ENCODE peak calls at places on chromosomes 2 and 18, in seven cellular contexts. One of them, this sample, is unnamed.
A peak's percentile ranks its signal among the peaks of the same experiment; 100 is the strongest.

GRCh38 chr2:203016716-203017115 is 2.0 kb downstream of the NBEAL1 start:
- DNase-seq in stimulated activated CD4-positive, alpha-beta T cell treated with anti-CD3 and anti-CD28 coated beads, TNF-alpha, amount 100 ng/mL, for 1 hour: no peak
- DNase-seq in breast epithelium: no peak
- DNase-seq in activated CD4-positive, alpha-beta T cell treated with anti-CD3 and anti-CD28 coated beads, Interleukin-2, amount 50 U/mL, for 1 hour: no peak
- DNase-seq in SK-N-SH: no peak
- DNase-seq in NCI-H2029 treated with DMSO at 0.1 percent for 48 hours: no peak
- DNase-seq in T-helper 9 cell: no peak
- DNase-seq in this sample: no peak

GRCh38 chr2:224869601-224870000 is 153.4 kb upstream of the CCDC195 start:
- DNase-seq in SK-N-SH: no peak
- DNase-seq in stimulated activated CD4-positive, alpha-beta T cell treated with anti-CD3 and anti-CD28 coated beads, TNF-alpha, amount 100 ng/mL, for 1 hour: no peak
- DNase-seq in activated CD4-positive, alpha-beta T cell treated with anti-CD3 and anti-CD28 coated beads, Interleukin-2, amount 50 U/mL, for 1 hour: no peak
- DNase-seq in NCI-H2029 treated with DMSO at 0.1 percent for 48 hours: no peak
- DNase-seq in breast epithelium: no peak
- DNase-seq in T-helper 9 cell: no peak
- DNase-seq in this sample: no peak

GRCh38 chr18:62523631-62524442 is 1.0 kb downstream of the ZCCHC2 start:
- DNase-seq in breast epithelium: peak; percentile 59
- DNase-seq in T-helper 9 cell: peak; percentile 42
- DNase-seq in stimulated activated CD4-positive, alpha-beta T cell treated with anti-CD3 and anti-CD28 coated beads, TNF-alpha, amount 100 ng/mL, for 1 hour: no peak
- DNase-seq in activated CD4-positive, alpha-beta T cell treated with anti-CD3 and anti-CD28 coated beads, Interleukin-2, amount 50 U/mL, for 1 hour: peak; percentile 45
- DNase-seq in SK-N-SH: peak; percentile 66
- DNase-seq in NCI-H2029 treated with DMSO at 0.1 percent for 48 hours: no peak
- DNase-seq in this sample: no peak

GRCh38 chr2:163630836-163631235 is 105.0 kb downstream of the FIGN start:
- DNase-seq in NCI-H2029 treated with DMSO at 0.1 percent for 48 hours: no peak
- DNase-seq in stimulated activated CD4-positive, alpha-beta T cell treated with anti-CD3 and anti-CD28 coated beads, TNF-alpha, amount 100 ng/mL, for 1 hour: no peak
- DNase-seq in T-helper 9 cell: no peak
- DNase-seq in activated CD4-positive, alpha-beta T cell treated with anti-CD3 and anti-CD28 coated beads, Interleukin-2, amount 50 U/mL, for 1 hour: no peak
- DNase-seq in breast epithelium: no peak
- DNase-seq in SK-N-SH: no peak
- DNase-seq in this sample: no peak

GRCh38 chr2:126839711-126840110 is 59.0 kb upstream of the TEX51 start:
- DNase-seq in stimulated activated CD4-positive, alpha-beta T cell treated with anti-CD3 and anti-CD28 coated beads, TNF-alpha, amount 100 ng/mL, for 1 hour: no peak
- DNase-seq in NCI-H2029 treated with DMSO at 0.1 percent for 48 hours: no peak
- DNase-seq in T-helper 9 cell: no peak
- DNase-seq in activated CD4-positive, alpha-beta T cell treated with anti-CD3 and anti-CD28 coated beads, Interleukin-2, amount 50 U/mL, for 1 hour: no peak
- DNase-seq in SK-N-SH: peak; percentile 28
- DNase-seq in breast epithelium: no peak
- DNase-seq in this sample: no peak

GRCh38 chr2:166661391-166661790 is 167.3 kb upstream of the SCN7A start:
- DNase-seq in SK-N-SH: no peak
- DNase-seq in breast epithelium: no peak
- DNase-seq in stimulated activated CD4-positive, alpha-beta T cell treated with anti-CD3 and anti-CD28 coated beads, TNF-alpha, amount 100 ng/mL, for 1 hour: no peak
- DNase-seq in activated CD4-positive, alpha-beta T cell treated with anti-CD3 and anti-CD28 coated beads, Interleukin-2, amount 50 U/mL, for 1 hour: no peak
- DNase-seq in T-helper 9 cell: no peak
- DNase-seq in NCI-H2029 treated with DMSO at 0.1 percent for 48 hours: no peak
- DNase-seq in this sample: no peak

GRCh38 chr2:8648441-8648840 is 33.4 kb upstream of the ID2 start:
- DNase-seq in SK-N-SH: no peak
- DNase-seq in activated CD4-positive, alpha-beta T cell treated with anti-CD3 and anti-CD28 coated beads, Interleukin-2, amount 50 U/mL, for 1 hour: no peak
- DNase-seq in stimulated activated CD4-positive, alpha-beta T cell treated with anti-CD3 and anti-CD28 coated beads, TNF-alpha, amount 100 ng/mL, for 1 hour: no peak
- DNase-seq in breast epithelium: peak; percentile 20
- DNase-seq in NCI-H2029 treated with DMSO at 0.1 percent for 48 hours: no peak
- DNase-seq in T-helper 9 cell: no peak
- DNase-seq in this sample: no peak

GRCh38 chr2:23615216-23616020 is 230.4 kb downstream of the KLHL29 start:
- DNase-seq in stimulated activated CD4-positive, alpha-beta T cell treated with anti-CD3 and anti-CD28 coated beads, TNF-alpha, amount 100 ng/mL, for 1 hour: no peak
- DNase-seq in breast epithelium: no peak
- DNase-seq in T-helper 9 cell: no peak
- DNase-seq in NCI-H2029 treated with DMSO at 0.1 percent for 48 hours: no peak
- DNase-seq in activated CD4-positive, alpha-beta T cell treated with anti-CD3 and anti-CD28 coated beads, Interleukin-2, amount 50 U/mL, for 1 hour: no peak
- DNase-seq in SK-N-SH: no peak
- DNase-seq in this sample: peak; percentile 82

GRCh38 chr2:112262876-112263275 is 8.0 kb upstream of the ZC3H8 start:
- DNase-seq in T-helper 9 cell: no peak
- DNase-seq in SK-N-SH: no peak
- DNase-seq in stimulated activated CD4-positive, alpha-beta T cell treated with anti-CD3 and anti-CD28 coated beads, TNF-alpha, amount 100 ng/mL, for 1 hour: no peak
- DNase-seq in NCI-H2029 treated with DMSO at 0.1 percent for 48 hours: no peak
- DNase-seq in breast epithelium: no peak
- DNase-seq in activated CD4-positive, alpha-beta T cell treated with anti-CD3 and anti-CD28 coated beads, Interleukin-2, amount 50 U/mL, for 1 hour: no peak
- DNase-seq in this sample: no peak

GRCh38 chr18:48631851-48632250 is 93.0 kb downstream of the CTIF start:
- DNase-seq in SK-N-SH: no peak
- DNase-seq in breast epithelium: no peak
- DNase-seq in activated CD4-positive, alpha-beta T cell treated with anti-CD3 and anti-CD28 coated beads, Interleukin-2, amount 50 U/mL, for 1 hour: no peak
- DNase-seq in T-helper 9 cell: no peak
- DNase-seq in stimulated activated CD4-positive, alpha-beta T cell treated with anti-CD3 and anti-CD28 coated beads, TNF-alpha, amount 100 ng/mL, for 1 hour: no peak
- DNase-seq in NCI-H2029 treated with DMSO at 0.1 percent for 48 hours: no peak
- DNase-seq in this sample: no peak

This sample was measured in chondrocyte.